ENCODE peak calls at places on chromosomes 1 and 21, in six cellular contexts. One of them, this sample, is unnamed.

GRCh38 chr1:15685820-15686219 is 1.7 kb downstream of the PLEKHM2 start:
- DNase-seq in cardiac muscle cell: no peak
- DNase-seq in SK-N-SH: no peak
- DNase-seq in spleen: no peak
- DNase-seq in heart right ventricle: no peak
- DNase-seq in transverse colon: no peak
- DNase-seq in this sample: no peak

GRCh38 chr21:30579351-30579750 is 10.8 kb downstream of the KRTAP22-2 start:
- DNase-seq in cardiac muscle cell: no peak
- DNase-seq in SK-N-SH: no peak
- DNase-seq in spleen: no peak
- DNase-seq in heart right ventricle: no peak
- DNase-seq in transverse colon: no peak
- DNase-seq in this sample: no peak

GRCh38 chr1:24501371-24502167 is 1.1 kb upstream of the RCAN3 start:
- DNase-seq in cardiac muscle cell: no peak
- DNase-seq in SK-N-SH: no peak
- DNase-seq in spleen: peak
- DNase-seq in heart right ventricle: peak
- DNase-seq in transverse colon: peak
- DNase-seq in this sample: no peak

GRCh38 chr1:192703283-192704206 is 67.6 kb downstream of the RGS13 start:
- DNase-seq in cardiac muscle cell: no peak
- DNase-seq in SK-N-SH: no peak
- DNase-seq in spleen: no peak
- DNase-seq in heart right ventricle: no peak
- DNase-seq in transverse colon: no peak
- DNase-seq in this sample: no peak

GRCh38 chr1:226128487-226129075 is 58.0 kb downstream of the ACBD3 start:
- DNase-seq in cardiac muscle cell: peak
- DNase-seq in SK-N-SH: peak
- DNase-seq in spleen: peak
- DNase-seq in heart right ventricle: no peak
- DNase-seq in transverse colon: no peak
- DNase-seq in this sample: peak

GRCh38 chr1:152036316-152037216 is at the start of gene S100A11:
- DNase-seq in cardiac muscle cell: peak
- DNase-seq in SK-N-SH: peak
- DNase-seq in spleen: peak
- DNase-seq in heart right ventricle: peak
- DNase-seq in transverse colon: peak
- DNase-seq in this sample: peak

GRCh38 chr1:203839081-203839480 is 22.3 kb upstream of the SNRPE start:
- DNase-seq in cardiac muscle cell: no peak
- DNase-seq in SK-N-SH: no peak
- DNase-seq in spleen: no peak
- DNase-seq in heart right ventricle: no peak
- DNase-seq in transverse colon: no peak
- DNase-seq in this sample: no peak

GRCh38 chr1:227915564-227916553 is 31.9 kb downstream of the WNT9A start:
- DNase-seq in cardiac muscle cell: no peak
- DNase-seq in SK-N-SH: no peak
- DNase-seq in spleen: no peak
- DNase-seq in heart right ventricle: no peak
- DNase-seq in transverse colon: no peak
- DNase-seq in this sample: peak

GRCh38 chr1:115233598-115233997 is 104.5 kb downstream of the NGF start:
- DNase-seq in cardiac muscle cell: peak
- DNase-seq in SK-N-SH: no peak
- DNase-seq in spleen: no peak
- DNase-seq in heart right ventricle: no peak
- DNase-seq in transverse colon: no peak
- DNase-seq in this sample: no peak

GRCh38 chr1:168531605-168532345 is 12.0 kb downstream of the XCL2 start:
- DNase-seq in cardiac muscle cell: no peak
- DNase-seq in SK-N-SH: peak
- DNase-seq in spleen: no peak
- DNase-seq in heart right ventricle: no peak
- DNase-seq in transverse colon: no peak
- DNase-seq in this sample: no peak

GRCh38 chr1:149844096-149844495 is 55.3 kb upstream of the BOLA1 start:
- DNase-seq in cardiac muscle cell: no peak
- DNase-seq in SK-N-SH: no peak
- DNase-seq in spleen: no peak
- DNase-seq in heart right ventricle: no peak
- DNase-seq in transverse colon: no peak
- DNase-seq in this sample: peak

GRCh38 chr1:227449051-227449450 is 114.3 kb upstream of the ZNF678 start:
- DNase-seq in cardiac muscle cell: peak
- DNase-seq in SK-N-SH: peak
- DNase-seq in spleen: no peak
- DNase-seq in heart right ventricle: no peak
- DNase-seq in transverse colon: no peak
- DNase-seq in this sample: peak

GRCh38 chr1:151287341-151287699 is 5.2 kb downstream of the ZNF687 start:
- DNase-seq in cardiac muscle cell: no peak
- DNase-seq in SK-N-SH: no peak
- DNase-seq in spleen: no peak
- DNase-seq in heart right ventricle: no peak
- DNase-seq in transverse colon: no peak
- DNase-seq in this sample: no peak

GRCh38 chr1:21165076-21165475 is 11.6 kb downstream of the EIF4G3 start:
- DNase-seq in cardiac muscle cell: no peak
- DNase-seq in SK-N-SH: no peak
- DNase-seq in spleen: no peak
- DNase-seq in heart right ventricle: no peak
- DNase-seq in transverse colon: no peak
- DNase-seq in this sample: no peak

GRCh38 chr1:35559317-35559944 is 1.8 kb downstream of the NCDN start:
- DNase-seq in cardiac muscle cell: no peak
- DNase-seq in SK-N-SH: no peak
- DNase-seq in spleen: no peak
- DNase-seq in heart right ventricle: no peak
- DNase-seq in transverse colon: no peak
- DNase-seq in this sample: no peak

DNA sequence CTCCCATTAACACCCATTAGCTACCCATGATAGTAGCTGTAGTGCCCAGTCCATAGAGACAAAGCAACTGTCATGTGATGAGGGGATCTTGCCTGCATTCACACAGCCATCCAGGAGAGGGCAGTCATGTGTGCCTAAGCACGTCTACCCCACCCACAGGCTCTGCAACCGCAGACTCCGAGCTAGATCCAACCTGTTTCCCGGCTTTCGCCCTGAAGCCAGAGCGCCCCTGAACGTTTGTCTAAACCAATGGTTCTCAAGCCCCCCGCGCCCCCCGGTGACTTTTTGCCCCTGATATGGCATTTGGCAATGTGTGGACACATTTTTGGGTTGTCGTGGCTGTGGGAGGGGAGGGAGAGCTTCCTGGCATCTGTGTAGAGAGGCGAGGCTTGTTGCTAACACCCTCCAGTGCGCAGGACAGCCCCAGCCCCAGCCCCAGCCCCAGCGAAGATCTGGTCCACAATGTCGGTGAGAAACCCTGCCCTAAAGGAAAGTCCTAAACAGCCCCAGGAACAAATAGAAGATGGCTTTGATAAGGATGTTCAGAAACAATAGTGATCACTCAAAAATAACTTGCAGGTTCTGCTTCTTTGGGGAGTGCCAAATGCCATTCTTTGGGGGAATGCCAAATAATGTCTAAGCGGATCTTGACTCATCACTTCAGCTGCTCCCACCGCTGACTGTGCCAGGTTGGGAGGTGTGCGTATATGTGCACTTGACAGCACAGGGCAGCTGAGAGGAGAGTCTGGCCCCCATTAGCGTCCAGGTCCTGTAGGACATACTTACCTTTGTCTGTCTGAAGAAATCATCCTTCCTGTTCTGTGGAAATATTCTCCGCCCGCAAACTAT is 34.5 kb downstream of the SLC44A3 start:
- DNase-seq in cardiac muscle cell: peak
- DNase-seq in SK-N-SH: peak
- DNase-seq in spleen: peak
- DNase-seq in heart right ventricle: peak
- DNase-seq in transverse colon: peak
- DNase-seq in this sample: peak
- H3K27ac ChIP-seq in cardiac muscle cell: no peak
- H3K27ac ChIP-seq in SK-N-SH: peak
- H3K27ac ChIP-seq in spleen: peak
- H3K27ac ChIP-seq in heart right ventricle: peak
- H3K27ac ChIP-seq in transverse colon: peak
- H3K27ac ChIP-seq in this sample: peak

DNA sequence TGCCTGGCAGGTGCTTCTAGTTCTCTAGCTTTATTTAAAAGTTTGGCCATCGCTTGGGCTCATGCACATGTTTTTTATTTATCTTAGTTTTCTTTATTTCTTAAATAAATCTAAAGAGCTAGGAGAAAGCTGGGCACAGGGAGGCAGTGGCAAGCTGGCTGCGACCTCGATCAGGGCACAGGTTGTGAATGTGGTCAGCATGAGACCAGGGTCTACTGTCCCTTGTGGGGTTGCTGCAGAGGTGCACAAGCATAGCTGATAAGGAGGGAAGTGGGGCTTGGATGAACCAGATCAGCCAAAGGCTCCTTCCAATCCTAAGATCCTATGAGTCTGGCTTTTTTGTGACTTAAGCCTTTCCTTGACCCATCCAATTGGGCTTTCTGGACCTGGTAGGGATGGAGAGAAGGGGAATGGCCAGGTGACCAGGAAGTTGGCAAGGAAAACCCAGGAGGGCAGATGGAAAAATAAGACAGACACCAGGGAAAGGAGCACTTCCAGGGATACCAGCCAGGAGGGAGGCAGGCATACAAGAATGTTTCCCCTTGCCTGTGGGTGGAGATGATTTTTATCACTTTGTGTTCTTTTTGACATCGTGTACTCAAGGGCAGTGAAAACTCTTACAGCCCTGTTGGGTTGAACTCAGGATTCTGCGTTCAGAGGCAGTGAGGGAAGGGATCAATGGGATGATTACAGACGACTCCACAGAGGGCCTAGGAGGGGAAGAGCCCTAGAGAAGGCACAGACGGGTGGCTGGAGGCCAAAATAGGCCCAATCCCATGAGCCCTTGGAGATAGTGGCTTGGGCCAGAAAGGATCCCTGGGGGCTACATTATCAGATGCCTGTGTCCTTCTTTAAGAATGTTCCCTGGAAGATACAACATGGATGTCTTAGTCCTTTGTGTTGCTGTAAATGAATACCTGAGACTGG is 8.5 kb downstream of the CYP4B1 start:
- DNase-seq in cardiac muscle cell: no peak
- DNase-seq in SK-N-SH: no peak
- DNase-seq in spleen: no peak
- DNase-seq in heart right ventricle: no peak
- DNase-seq in transverse colon: no peak
- DNase-seq in this sample: no peak
- H3K27ac ChIP-seq in cardiac muscle cell: no peak
- H3K27ac ChIP-seq in SK-N-SH: no peak
- H3K27ac ChIP-seq in spleen: peak
- H3K27ac ChIP-seq in heart right ventricle: peak
- H3K27ac ChIP-seq in transverse colon: peak
- H3K27ac ChIP-seq in this sample: no peak

GRCh38 chr1:211632808-211633522 is 42.5 kb downstream of the NEK2 start:
- DNase-seq in cardiac muscle cell: no peak
- DNase-seq in SK-N-SH: no peak
- DNase-seq in spleen: peak
- DNase-seq in heart right ventricle: peak
- DNase-seq in transverse colon: no peak
- DNase-seq in this sample: no peak

GRCh38 chr1:211633523-211633843 is 41.9 kb downstream of the NEK2 start:
- DNase-seq in cardiac muscle cell: no peak
- DNase-seq in SK-N-SH: no peak
- DNase-seq in spleen: no peak
- DNase-seq in heart right ventricle: no peak
- DNase-seq in transverse colon: no peak
- DNase-seq in this sample: no peak

GRCh38 chr1:211631168-211631567 is 44.3 kb downstream of the NEK2 start:
- DNase-seq in cardiac muscle cell: no peak
- DNase-seq in SK-N-SH: no peak
- DNase-seq in spleen: peak
- DNase-seq in heart right ventricle: no peak
- DNase-seq in transverse colon: no peak
- DNase-seq in this sample: no peak

GRCh38 chr1:211630236-211631081 is 45.0 kb downstream of the NEK2 start:
- DNase-seq in cardiac muscle cell: peak
- DNase-seq in SK-N-SH: peak
- DNase-seq in spleen: peak
- DNase-seq in heart right ventricle: peak
- DNase-seq in transverse colon: no peak
- DNase-seq in this sample: no peak

DNA sequence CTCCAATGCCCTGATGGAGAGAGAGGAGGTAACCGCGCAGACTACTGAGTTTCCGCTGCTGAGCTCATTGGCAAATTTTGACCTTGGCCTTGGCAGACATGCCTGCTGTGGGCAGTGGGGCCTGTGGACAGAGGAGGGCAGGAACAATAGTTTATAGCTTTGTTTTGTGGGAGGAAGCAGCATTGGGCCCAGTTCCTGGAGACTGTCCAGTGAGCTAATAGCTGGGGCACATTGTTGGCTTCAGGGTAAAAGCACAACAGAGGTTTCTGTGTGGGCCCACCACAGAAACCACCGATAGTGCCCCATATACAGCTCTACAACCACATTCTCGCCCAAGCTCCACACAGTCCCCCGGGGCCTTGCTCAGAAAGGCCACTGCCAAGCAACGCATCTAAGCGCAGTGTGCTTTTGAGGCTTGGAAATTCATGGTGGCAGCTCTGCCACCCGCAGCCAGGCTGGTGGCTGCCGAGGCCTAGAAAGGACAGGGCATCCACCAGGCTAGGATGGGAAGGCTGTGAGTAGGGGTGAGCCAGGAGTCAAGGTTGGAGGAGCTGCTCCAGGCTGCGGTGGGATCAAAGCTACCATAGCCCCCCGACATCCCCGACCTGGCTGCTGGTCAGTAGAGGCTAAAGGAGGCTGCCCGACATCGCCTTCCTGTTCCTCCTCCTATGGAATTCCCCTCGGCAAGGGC is 43.2 kb downstream of the NEK2 start:
- DNase-seq in cardiac muscle cell: no peak
- DNase-seq in SK-N-SH: no peak
- DNase-seq in spleen: peak
- DNase-seq in heart right ventricle: no peak
- DNase-seq in transverse colon: no peak
- DNase-seq in this sample: no peak
- H3K27ac ChIP-seq in cardiac muscle cell: no peak
- H3K27ac ChIP-seq in SK-N-SH: peak
- H3K27ac ChIP-seq in spleen: peak
- H3K27ac ChIP-seq in heart right ventricle: peak
- H3K27ac ChIP-seq in transverse colon: no peak
- H3K27ac ChIP-seq in this sample: peak

DNA sequence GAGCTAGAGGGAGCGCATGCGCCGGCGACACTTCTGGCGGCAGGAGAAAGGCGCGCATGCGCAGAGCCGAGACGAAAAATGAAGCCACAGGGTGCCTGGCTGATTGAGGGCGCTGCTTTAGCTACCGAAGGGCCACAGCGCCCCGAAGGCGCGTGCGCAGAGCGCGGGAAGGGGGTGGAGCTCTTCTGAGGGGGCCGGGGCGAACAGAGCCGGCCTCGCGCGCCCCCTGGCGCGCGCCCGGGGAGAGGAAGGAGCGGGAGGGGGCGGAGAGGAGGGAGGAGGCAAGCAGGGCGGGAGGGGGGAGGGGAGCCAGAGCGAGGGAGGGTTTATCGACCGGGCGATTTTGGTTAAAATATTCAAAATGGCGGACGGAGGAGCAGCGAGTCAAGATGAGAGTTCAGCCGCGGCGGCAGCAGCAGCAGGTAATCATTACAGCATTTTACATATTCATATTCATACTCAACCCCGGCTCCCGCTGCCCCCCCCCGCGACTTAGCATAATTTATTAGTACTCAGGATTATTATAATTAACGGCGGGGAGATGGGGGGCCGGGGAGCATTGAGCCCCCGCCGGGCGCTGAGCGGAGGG is at the start of gene POU2F1:
- DNase-seq in cardiac muscle cell: peak
- DNase-seq in SK-N-SH: peak
- DNase-seq in spleen: peak
- DNase-seq in heart right ventricle: peak
- DNase-seq in transverse colon: peak
- DNase-seq in this sample: peak
- H3K27ac ChIP-seq in cardiac muscle cell: peak
- H3K27ac ChIP-seq in SK-N-SH: peak
- H3K27ac ChIP-seq in spleen: peak
- H3K27ac ChIP-seq in heart right ventricle: peak
- H3K27ac ChIP-seq in transverse colon: peak
- H3K27ac ChIP-seq in this sample: peak

This sample was measured in RWPE1.